ENCODE peak calls at places on chromosome 5, in five cellular contexts. M is NAMALWA, D is NCI-H345, C is cerebellum, F is uterus. Z is an unnamed sample.

GRCh38 chr5:146751781-146752401 is 126.7 kb downstream of the PPP2R2B start:
- DNase-seq in C (no peak), D (no peak), M (no peak), F (no peak), Z (no peak)

GRCh38 chr5:118447350-118447749 is 541.0 kb downstream of the DTWD2 start:
- DNase-seq in M (no peak), F (no peak), D (no peak), C (no peak), Z (no peak)

GRCh38 chr5:10990626-10991025 is 229.6 kb upstream of the DAP start:
- DNase-seq in C (no peak), M (no peak), F (no peak), D (no peak), Z (no peak)

GRCh38 chr5:61354199-61354598 is 22.1 kb downstream of the ZSWIM6 start:
- DNase-seq in C (no peak), D (no peak), F (no peak), M (no peak), Z (no peak)

GRCh38 chr5:16467363-16468219 is 2.0 kb upstream of the ZNF622 start:
- DNase-seq in D (no peak), M (peak), C (no peak), F (no peak), Z (no peak)

GRCh38 chr5:115414406-115415142 is 118.1 kb upstream of the CCDC112 start:
- DNase-seq in C (no peak), M (no peak), D (peak), F (peak), Z (no peak)

GRCh38 chr5:80071510-80072021 is 36.4 kb downstream of the THBS4 start:
- DNase-seq in F (no peak), M (no peak), D (no peak), C (no peak), Z (no peak)

GRCh38 chr5:55918097-55919035 is 67.2 kb downstream of the IL31RA start:
- DNase-seq in M (no peak), F (no peak), D (no peak), C (no peak), Z (no peak)

GRCh38 chr5:157976429-157976828 is 117.5 kb upstream of the CLINT1 start:
- DNase-seq in F (no peak), C (no peak), D (no peak), M (no peak), Z (no peak)

Z was measured in NCI-H1436.